ENCODE peak calls at places on chromosome 14, in ten cellular contexts. One of them, this sample, is unnamed.

GRCh38 chr14:23518716-23519115 is 32.8 kb downstream of the ZFHX2 start:
- DNase-seq in CD4-positive, alpha-beta memory T cell: no peak
- DNase-seq in cardiac fibroblast: no peak
- DNase-seq in fibroblast of villous mesenchyme: no peak
- DNase-seq in choroid plexus epithelial cell: peak; percentile 25
- DNase-seq in IMR-90: no peak
- DNase-seq in skeletal muscle cell: no peak
- DNase-seq in A549: no peak
- DNase-seq in SJCRH30: no peak
- DNase-seq in adipocyte: no peak
- DNase-seq in this sample: no peak

GRCh38 chr14:24384169-24384568 is 14.6 kb upstream of the NYNRIN start:
- DNase-seq in skeletal muscle cell: no peak
- DNase-seq in choroid plexus epithelial cell: no peak
- DNase-seq in IMR-90: no peak
- DNase-seq in adipocyte: no peak
- DNase-seq in cardiac fibroblast: no peak
- DNase-seq in SJCRH30: no peak
- DNase-seq in CD4-positive, alpha-beta memory T cell: no peak
- DNase-seq in fibroblast of villous mesenchyme: no peak
- DNase-seq in A549: no peak
- DNase-seq in this sample: no peak

GRCh38 chr14:23119362-23120327 is 590 bp upstream of the CEBPE start:
- DNase-seq in choroid plexus epithelial cell: no peak
- DNase-seq in fibroblast of villous mesenchyme: no peak
- DNase-seq in A549: no peak
- DNase-seq in cardiac fibroblast: no peak
- DNase-seq in IMR-90: no peak
- DNase-seq in adipocyte: no peak
- DNase-seq in CD4-positive, alpha-beta memory T cell: peak; percentile 54
- DNase-seq in SJCRH30: no peak
- DNase-seq in skeletal muscle cell: no peak
- DNase-seq in this sample: no peak

GRCh38 chr14:90783344-90783743 is 32.9 kb downstream of the TTC7B start:
- DNase-seq in fibroblast of villous mesenchyme: no peak
- DNase-seq in CD4-positive, alpha-beta memory T cell: no peak
- DNase-seq in IMR-90: no peak
- DNase-seq in cardiac fibroblast: no peak
- DNase-seq in choroid plexus epithelial cell: no peak
- DNase-seq in adipocyte: no peak
- DNase-seq in A549: no peak
- DNase-seq in SJCRH30: no peak
- DNase-seq in skeletal muscle cell: no peak
- DNase-seq in this sample: no peak

GRCh38 chr14:50000215-50001145 is 107.6 kb downstream of the ARF6 start:
- DNase-seq in fibroblast of villous mesenchyme: peak; percentile 92
- DNase-seq in adipocyte: peak; percentile 93
- DNase-seq in choroid plexus epithelial cell: peak; percentile 97
- DNase-seq in IMR-90: peak; percentile 84
- DNase-seq in A549: peak; percentile 50
- DNase-seq in cardiac fibroblast: peak; percentile 84
- DNase-seq in CD4-positive, alpha-beta memory T cell: peak; percentile 68
- DNase-seq in SJCRH30: peak; percentile 57
- DNase-seq in skeletal muscle cell: no peak
- DNase-seq in this sample: peak; percentile 60

GRCh38 chr14:88225721-88226120 is 97.3 kb downstream of the KCNK10 start:
- DNase-seq in SJCRH30: no peak
- DNase-seq in IMR-90: no peak
- DNase-seq in skeletal muscle cell: no peak
- DNase-seq in A549: no peak
- DNase-seq in choroid plexus epithelial cell: no peak
- DNase-seq in cardiac fibroblast: no peak
- DNase-seq in CD4-positive, alpha-beta memory T cell: no peak
- DNase-seq in adipocyte: no peak
- DNase-seq in fibroblast of villous mesenchyme: no peak
- DNase-seq in this sample: no peak

GRCh38 chr14:86462193-86462592 is 932.2 kb downstream of the FLRT2 start:
- DNase-seq in skeletal muscle cell: no peak
- DNase-seq in CD4-positive, alpha-beta memory T cell: no peak
- DNase-seq in SJCRH30: peak; percentile 60
- DNase-seq in choroid plexus epithelial cell: peak; percentile 52
- DNase-seq in fibroblast of villous mesenchyme: peak; percentile 6
- DNase-seq in IMR-90: peak; percentile 30
- DNase-seq in A549: peak; percentile 11
- DNase-seq in adipocyte: peak; percentile 40
- DNase-seq in cardiac fibroblast: peak; percentile 48
- DNase-seq in this sample: peak; percentile 7

GRCh38 chr14:71626281-71626835 is 305.9 kb upstream of the RGS6 start:
- DNase-seq in A549: no peak
- DNase-seq in fibroblast of villous mesenchyme: peak; percentile 76
- DNase-seq in SJCRH30: no peak
- DNase-seq in CD4-positive, alpha-beta memory T cell: no peak
- DNase-seq in cardiac fibroblast: peak; percentile 18
- DNase-seq in IMR-90: peak; percentile 24
- DNase-seq in skeletal muscle cell: no peak
- DNase-seq in choroid plexus epithelial cell: peak; percentile 39
- DNase-seq in adipocyte: peak; percentile 73
- DNase-seq in this sample: no peak

GRCh38 chr14:76924363-76925151 is 98.3 kb downstream of the LRRC74A start:
- DNase-seq in cardiac fibroblast: peak; percentile 56
- DNase-seq in skeletal muscle cell: no peak
- DNase-seq in IMR-90: no peak
- DNase-seq in CD4-positive, alpha-beta memory T cell: peak; percentile 53
- DNase-seq in adipocyte: no peak
- DNase-seq in A549: peak; percentile 71
- DNase-seq in choroid plexus epithelial cell: peak; percentile 58
- DNase-seq in fibroblast of villous mesenchyme: no peak
- DNase-seq in SJCRH30: peak; percentile 76
- DNase-seq in this sample: no peak

GRCh38 chr14:76922092-76922491 is 95.9 kb downstream of the LRRC74A start:
- DNase-seq in fibroblast of villous mesenchyme: no peak
- DNase-seq in SJCRH30: no peak
- DNase-seq in A549: no peak
- DNase-seq in choroid plexus epithelial cell: no peak
- DNase-seq in skeletal muscle cell: no peak
- DNase-seq in adipocyte: no peak
- DNase-seq in CD4-positive, alpha-beta memory T cell: no peak
- DNase-seq in cardiac fibroblast: no peak
- DNase-seq in IMR-90: no peak
- DNase-seq in this sample: no peak

GRCh38 chr14:76926521-76927251 is 100.5 kb downstream of the LRRC74A start:
- DNase-seq in CD4-positive, alpha-beta memory T cell: peak; percentile 85
- DNase-seq in choroid plexus epithelial cell: peak; percentile 68
- DNase-seq in skeletal muscle cell: no peak
- DNase-seq in A549: no peak
- DNase-seq in SJCRH30: peak; percentile 51
- DNase-seq in IMR-90: peak; percentile 58
- DNase-seq in cardiac fibroblast: peak; percentile 89
- DNase-seq in adipocyte: peak; percentile 85
- DNase-seq in fibroblast of villous mesenchyme: peak; percentile 65
- DNase-seq in this sample: no peak

GRCh38 chr14:76922599-76922998 is 96.4 kb downstream of the LRRC74A start:
- DNase-seq in fibroblast of villous mesenchyme: no peak
- DNase-seq in A549: no peak
- DNase-seq in skeletal muscle cell: no peak
- DNase-seq in SJCRH30: no peak
- DNase-seq in adipocyte: no peak
- DNase-seq in IMR-90: peak; percentile 50
- DNase-seq in choroid plexus epithelial cell: no peak
- DNase-seq in CD4-positive, alpha-beta memory T cell: no peak
- DNase-seq in cardiac fibroblast: peak; percentile 47
- DNase-seq in this sample: no peak

GRCh38 chr14:76923422-76924362 is 97.5 kb downstream of the LRRC74A start:
- DNase-seq in A549: no peak
- DNase-seq in skeletal muscle cell: no peak
- DNase-seq in SJCRH30: no peak
- DNase-seq in choroid plexus epithelial cell: no peak
- DNase-seq in CD4-positive, alpha-beta memory T cell: no peak
- DNase-seq in fibroblast of villous mesenchyme: no peak
- DNase-seq in cardiac fibroblast: no peak
- DNase-seq in adipocyte: no peak
- DNase-seq in IMR-90: no peak
- DNase-seq in this sample: no peak
- H3K4me3 ChIP-seq in A549: no peak overlapping the region
- H3K4me3 ChIP-seq in skeletal muscle cell: no peak overlapping the region
- H3K4me3 ChIP-seq in SJCRH30: no peak overlapping the region
- H3K4me3 ChIP-seq in choroid plexus epithelial cell: no peak overlapping the region
- H3K4me3 ChIP-seq in CD4-positive, alpha-beta memory T cell: no peak overlapping the region
- H3K4me3 ChIP-seq in fibroblast of villous mesenchyme: no peak overlapping the region
- H3K4me3 ChIP-seq in cardiac fibroblast: no peak overlapping the region
- H3K4me3 ChIP-seq in adipocyte: no peak overlapping the region
- H3K4me3 ChIP-seq in IMR-90: no peak overlapping the region
- H3K4me3 ChIP-seq in this sample: no peak overlapping the region

DNA sequence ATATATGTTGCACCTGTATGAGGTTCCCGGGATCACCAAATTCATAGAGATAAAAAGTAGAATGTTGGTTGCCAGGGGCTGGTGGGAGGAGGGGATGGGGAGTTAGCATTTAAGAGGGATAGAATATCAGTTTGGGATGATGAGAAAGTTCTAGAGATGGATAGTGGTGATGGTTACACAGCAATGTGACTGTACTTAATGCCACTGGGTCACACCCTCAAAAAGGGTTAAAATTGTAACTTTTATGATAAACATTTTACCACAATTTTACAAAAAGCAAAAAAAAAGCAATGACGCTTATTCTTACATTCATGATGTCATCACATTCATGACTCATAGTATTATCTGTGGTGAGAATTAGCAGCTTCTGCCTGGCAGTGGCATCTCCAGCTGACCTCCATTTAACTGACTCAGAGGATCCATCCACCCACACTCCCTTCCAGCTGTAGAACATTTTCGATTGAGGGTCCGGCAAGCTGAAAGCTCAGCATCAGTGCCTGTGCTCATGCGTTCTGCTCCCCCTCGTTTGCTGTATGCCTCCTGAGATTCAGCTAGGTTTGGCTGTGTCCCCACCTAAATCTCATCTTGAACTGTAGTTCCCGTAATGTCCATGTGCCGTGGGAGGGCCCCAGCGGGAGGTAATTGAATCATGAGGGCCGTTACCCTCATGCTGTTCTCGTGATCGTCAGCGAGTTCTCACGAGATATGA is 64.8 kb upstream of the TMEM260 start:
- DNase-seq in CD4-positive, alpha-beta memory T cell: no peak
- DNase-seq in choroid plexus epithelial cell: peak; percentile 58
- DNase-seq in SJCRH30: peak; percentile 4
- DNase-seq in skeletal muscle cell: no peak
- DNase-seq in adipocyte: no peak
- DNase-seq in IMR-90: peak; percentile 45
- DNase-seq in cardiac fibroblast: peak; percentile 44
- DNase-seq in A549: peak; percentile 16
- DNase-seq in fibroblast of villous mesenchyme: peak; percentile 37
- DNase-seq in this sample: no peak
- H3K4me3 ChIP-seq in CD4-positive, alpha-beta memory T cell: no peak overlapping the region
- H3K4me3 ChIP-seq in choroid plexus epithelial cell: no peak overlapping the region
- H3K4me3 ChIP-seq in SJCRH30: no peak overlapping the region
- H3K4me3 ChIP-seq in skeletal muscle cell: no peak overlapping the region
- H3K4me3 ChIP-seq in adipocyte: peak overlapping the region; percentile 29
- H3K4me3 ChIP-seq in IMR-90: no peak overlapping the region
- H3K4me3 ChIP-seq in cardiac fibroblast: no peak overlapping the region
- H3K4me3 ChIP-seq in A549: no peak overlapping the region
- H3K4me3 ChIP-seq in fibroblast of villous mesenchyme: no peak overlapping the region
- H3K4me3 ChIP-seq in this sample: no peak overlapping the region

DNA sequence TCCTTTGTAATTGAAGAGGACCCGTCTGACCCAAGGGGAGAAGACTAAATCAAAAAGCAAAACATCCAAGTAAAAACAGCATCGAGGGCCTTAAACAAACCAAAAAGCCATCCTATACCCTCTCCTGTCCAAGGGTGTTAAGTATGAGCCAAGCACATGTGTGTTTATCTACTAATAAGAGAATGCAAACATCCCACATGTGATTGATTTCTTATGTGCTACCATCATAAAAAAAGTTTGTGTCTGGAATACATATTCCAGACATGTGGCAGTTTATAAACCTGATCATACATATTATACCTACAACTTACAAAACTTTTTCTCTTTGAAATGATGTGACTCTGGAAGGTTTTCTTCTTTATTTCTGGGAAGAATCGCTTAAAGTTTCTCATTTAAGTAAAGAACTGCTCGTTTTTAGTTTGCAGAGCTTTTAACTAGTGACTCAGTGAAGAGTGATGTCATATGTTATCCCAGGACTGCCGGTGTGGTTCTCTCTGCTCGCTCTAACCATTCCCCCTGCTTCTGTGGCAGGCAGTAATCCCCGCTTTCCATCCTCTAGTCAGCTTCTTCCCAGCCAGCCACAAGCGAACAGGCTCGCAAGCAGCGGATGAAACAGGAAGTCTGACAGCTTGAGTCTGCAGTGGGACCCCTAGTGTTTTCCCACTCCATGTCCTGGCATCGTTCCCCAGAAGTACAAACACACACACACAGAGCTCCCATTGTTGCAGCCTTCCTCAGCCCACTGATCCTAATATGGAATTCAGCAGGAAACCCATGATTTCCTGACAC is 431 bp upstream of the RHOJ start:
- DNase-seq in fibroblast of villous mesenchyme: peak; percentile 81
- DNase-seq in cardiac fibroblast: peak; percentile 99
- DNase-seq in skeletal muscle cell: peak; percentile 91
- DNase-seq in adipocyte: peak; percentile 92
- DNase-seq in CD4-positive, alpha-beta memory T cell: no peak
- DNase-seq in IMR-90: peak; percentile 99
- DNase-seq in choroid plexus epithelial cell: peak; percentile 94
- DNase-seq in SJCRH30: peak; percentile 97
- DNase-seq in A549: peak; percentile 37
- DNase-seq in this sample: peak; percentile 85
- H3K4me3 ChIP-seq in fibroblast of villous mesenchyme: peak overlapping the region; percentile 37
- H3K4me3 ChIP-seq in cardiac fibroblast: peak overlapping the region; percentile 59
- H3K4me3 ChIP-seq in skeletal muscle cell: peak overlapping the region; percentile 48
- H3K4me3 ChIP-seq in adipocyte: peak overlapping the region; percentile 81
- H3K4me3 ChIP-seq in CD4-positive, alpha-beta memory T cell: no peak overlapping the region
- H3K4me3 ChIP-seq in IMR-90: peak overlapping the region; percentile 52
- H3K4me3 ChIP-seq in choroid plexus epithelial cell: peak overlapping the region; percentile 60
- H3K4me3 ChIP-seq in SJCRH30: peak overlapping the region; percentile 65
- H3K4me3 ChIP-seq in A549: peak overlapping the region; percentile 14
- H3K4me3 ChIP-seq in this sample: peak overlapping the region; percentile 15

GRCh38 chr14:92963301-92964123 is 40.6 kb downstream of the CHGA start:
- DNase-seq in skeletal muscle cell: no peak
- DNase-seq in fibroblast of villous mesenchyme: no peak
- DNase-seq in IMR-90: no peak
- DNase-seq in cardiac fibroblast: no peak
- DNase-seq in A549: no peak
- DNase-seq in choroid plexus epithelial cell: no peak
- DNase-seq in adipocyte: no peak
- DNase-seq in CD4-positive, alpha-beta memory T cell: no peak
- DNase-seq in SJCRH30: peak; percentile 80
- DNase-seq in this sample: no peak

GRCh38 chr14:92962031-92962830 is 39.3 kb downstream of the CHGA start:
- DNase-seq in adipocyte: no peak
- DNase-seq in IMR-90: no peak
- DNase-seq in skeletal muscle cell: no peak
- DNase-seq in SJCRH30: no peak
- DNase-seq in choroid plexus epithelial cell: no peak
- DNase-seq in fibroblast of villous mesenchyme: no peak
- DNase-seq in cardiac fibroblast: no peak
- DNase-seq in A549: no peak
- DNase-seq in CD4-positive, alpha-beta memory T cell: no peak
- DNase-seq in this sample: no peak

GRCh38 chr14:92964124-92965109 is 41.5 kb downstream of the CHGA start:
- DNase-seq in cardiac fibroblast: no peak
- DNase-seq in fibroblast of villous mesenchyme: no peak
- DNase-seq in skeletal muscle cell: no peak
- DNase-seq in A549: peak; percentile 20
- DNase-seq in choroid plexus epithelial cell: no peak
- DNase-seq in SJCRH30: peak; percentile 49
- DNase-seq in IMR-90: no peak
- DNase-seq in adipocyte: no peak
- DNase-seq in CD4-positive, alpha-beta memory T cell: no peak
- DNase-seq in this sample: no peak

GRCh38 chr14:92961567-92961855 is 38.6 kb downstream of the CHGA start:
- DNase-seq in CD4-positive, alpha-beta memory T cell: no peak
- DNase-seq in skeletal muscle cell: no peak
- DNase-seq in A549: no peak
- DNase-seq in fibroblast of villous mesenchyme: no peak
- DNase-seq in adipocyte: no peak
- DNase-seq in cardiac fibroblast: no peak
- DNase-seq in SJCRH30: no peak
- DNase-seq in IMR-90: no peak
- DNase-seq in choroid plexus epithelial cell: no peak
- DNase-seq in this sample: no peak

GRCh38 chr14:92962831-92963095 is 39.8 kb downstream of the CHGA start:
- DNase-seq in CD4-positive, alpha-beta memory T cell: no peak
- DNase-seq in SJCRH30: no peak
- DNase-seq in A549: no peak
- DNase-seq in IMR-90: no peak
- DNase-seq in choroid plexus epithelial cell: no peak
- DNase-seq in adipocyte: no peak
- DNase-seq in fibroblast of villous mesenchyme: no peak
- DNase-seq in skeletal muscle cell: no peak
- DNase-seq in cardiac fibroblast: no peak
- DNase-seq in this sample: no peak
- H3K4me3 ChIP-seq in CD4-positive, alpha-beta memory T cell: no peak overlapping the region
- H3K4me3 ChIP-seq in SJCRH30: no peak overlapping the region
- H3K4me3 ChIP-seq in A549: no peak overlapping the region
- H3K4me3 ChIP-seq in IMR-90: no peak overlapping the region
- H3K4me3 ChIP-seq in choroid plexus epithelial cell: no peak overlapping the region
- H3K4me3 ChIP-seq in adipocyte: no peak overlapping the region
- H3K4me3 ChIP-seq in fibroblast of villous mesenchyme: no peak overlapping the region
- H3K4me3 ChIP-seq in skeletal muscle cell: no peak overlapping the region
- H3K4me3 ChIP-seq in cardiac fibroblast: no peak overlapping the region
- H3K4me3 ChIP-seq in this sample: no peak overlapping the region

This sample was measured in bronchial epithelial cell.